ENCODE peak calls at places on chromosomes 12 and 14, in six cellular contexts. V, Q, K, H, L and O are unnamed samples.

GRCh38 chr12:40892528-40892927 is 200.3 kb downstream of the CNTN1 start:
- DNase-seq in V (no peak), Q (no peak), K (no peak), H (no peak), L (no peak), O (no peak)

GRCh38 chr12:57211791-57212700 is 4.5 kb upstream of the NXPH4 start:
- DNase-seq in V (no peak), Q (no peak), K (no peak), H (no peak), L (no peak), O (no peak)

GRCh38 chr14:37580146-37580545 is 14.9 kb downstream of the FOXA1 start:
- DNase-seq in V (no peak), Q (no peak), K (no peak), H (no peak), L (no peak), O (no peak)

GRCh38 chr12:96514328-96514727 is 25.0 kb downstream of the CFAP54 start:
- DNase-seq in V (no peak), Q (peak; percentile 62), K (no peak), H (no peak), L (no peak), O (no peak)

GRCh38 chr12:56266634-56267442 is at the start of gene COQ10A:
- DNase-seq in V (peak; percentile 92), Q (peak; percentile 48), K (peak; percentile 92), H (peak; percentile 96), L (peak; percentile 95), O (peak; percentile 83)

GRCh38 chr14:72651081-72651480 is 242.8 kb downstream of the DPF3 start:
- DNase-seq in V (no peak), Q (no peak), K (no peak), H (no peak), L (peak; percentile 22), O (no peak)

GRCh38 chr12:84186433-84186832 is 726.2 kb downstream of the SLC6A15 start:
- DNase-seq in V (no peak), Q (no peak), K (no peak), H (no peak), L (no peak), O (no peak)

GRCh38 chr14:80390911-80391310 is 179.6 kb upstream of the DIO2 start:
- DNase-seq in V (no peak), Q (no peak), K (no peak), H (peak; percentile 57), L (no peak), O (no peak)

GRCh38 chr12:117231750-117232149 is 41.5 kb upstream of the FBXO21 start:
- DNase-seq in V (peak; percentile 62), Q (no peak), K (peak; percentile 34), H (peak; percentile 49), L (peak; percentile 73), O (no peak)

GRCh38 chr12:42585175-42585845 is 4.2 kb downstream of the PRICKLE1 start:
- DNase-seq in V (no peak), Q (no peak), K (no peak), H (no peak), L (no peak), O (no peak)

GRCh38 chr12:532908-533565 is 73.3 kb downstream of the B4GALNT3 start:
- DNase-seq in V (no peak), Q (no peak), K (no peak), H (no peak), L (no peak), O (no peak)

GRCh38 chr14:79727900-79728299 is 483.4 kb downstream of the DIO2 start:
- DNase-seq in V (no peak), Q (no peak), K (no peak), H (no peak), L (no peak), O (no peak)

GRCh38 chr14:101463566-101464171 is 97.6 kb upstream of the DIO3 start:
- DNase-seq in V (no peak), Q (no peak), K (no peak), H (no peak), L (no peak), O (no peak)

GRCh38 chr12:47835831-47836155 is 16.1 kb upstream of the HDAC7 start:
- DNase-seq in V (no peak), Q (no peak), K (peak; percentile 69), H (peak; percentile 43), L (no peak), O (no peak)

GRCh38 chr14:72948481-72949138 is 22.3 kb downstream of the DCAF4 start:
- DNase-seq in V (peak; percentile 82), Q (peak; percentile 11), K (peak; percentile 60), H (peak; percentile 78), L (peak; percentile 87), O (peak; percentile 27)

GRCh38 chr12:23950775-23951391 is 1.4 kb upstream of the SOX5 start:
- DNase-seq in V (peak; percentile 12), Q (no peak), K (no peak), H (peak; percentile 7), L (peak; percentile 44), O (peak; percentile 66)

GRCh38 chr12:120738252-120739030 is 12.8 kb downstream of the ACADS start:
- DNase-seq in V (no peak), Q (no peak), K (no peak), H (no peak), L (no peak), O (no peak)

GRCh38 chr14:74619672-74620131 is 7.7 kb upstream of the LTBP2 start:
- DNase-seq in V (no peak), Q (no peak), K (peak; percentile 63), H (no peak), L (no peak), O (peak; percentile 63)

GRCh38 chr12:122891661-122892525 is 4.0 kb downstream of the VPS37B start:
- DNase-seq in V (no peak), Q (no peak), K (peak; percentile 33), H (peak; percentile 79), L (no peak), O (no peak)

GRCh38 chr12:76199808-76200207 is 115.3 kb upstream of the NAP1L1 start:
- DNase-seq in V (no peak), Q (no peak), K (peak; percentile 23), H (no peak), L (no peak), O (no peak)

GRCh38 chr12:72836184-72836583 is 564.0 kb downstream of the TRHDE start:
- DNase-seq in V (no peak), Q (no peak), K (no peak), H (no peak), L (no peak), O (no peak)

GRCh38 chr12:47828967-47829482 is 9.3 kb upstream of the HDAC7 start:
- DNase-seq in V (peak; percentile 58), Q (no peak), K (peak; percentile 91), H (peak; percentile 76), L (no peak), O (no peak)

GRCh38 chr14:58060898-58061297 is 91.1 kb downstream of the ARMH4 start:
- DNase-seq in V (no peak), Q (no peak), K (no peak), H (peak; percentile 56), L (no peak), O (no peak)

GRCh38 chr14:56720703-56721426 is 89.4 kb downstream of the OTX2 start:
- DNase-seq in V (no peak), Q (no peak), K (no peak), H (no peak), L (no peak), O (no peak)

GRCh38 chr12:109458086-109458485 is 19.0 kb downstream of the KCTD10 start:
- DNase-seq in V (no peak), Q (no peak), K (no peak), H (no peak), L (no peak), O (no peak)

GRCh38 chr14:20179218-20179617 is 11.5 kb upstream of the OR11G2 start:
- DNase-seq in V (no peak), Q (no peak), K (no peak), H (peak; percentile 1), L (no peak), O (no peak)

GRCh38 chr14:20184181-20184580 is 6.5 kb upstream of the OR11G2 start:
- DNase-seq in V (no peak), Q (no peak), K (no peak), H (no peak), L (no peak), O (no peak)

GRCh38 chr14:20177433-20177974 is 13.2 kb upstream of the OR11G2 start:
- DNase-seq in V (no peak), Q (no peak), K (peak; percentile 89), H (no peak), L (no peak), O (no peak)

GRCh38 chr14:20176330-20176729 is 14.4 kb upstream of the OR11G2 start:
- DNase-seq in V (no peak), Q (no peak), K (peak; percentile 41), H (no peak), L (no peak), O (no peak)

DNA sequence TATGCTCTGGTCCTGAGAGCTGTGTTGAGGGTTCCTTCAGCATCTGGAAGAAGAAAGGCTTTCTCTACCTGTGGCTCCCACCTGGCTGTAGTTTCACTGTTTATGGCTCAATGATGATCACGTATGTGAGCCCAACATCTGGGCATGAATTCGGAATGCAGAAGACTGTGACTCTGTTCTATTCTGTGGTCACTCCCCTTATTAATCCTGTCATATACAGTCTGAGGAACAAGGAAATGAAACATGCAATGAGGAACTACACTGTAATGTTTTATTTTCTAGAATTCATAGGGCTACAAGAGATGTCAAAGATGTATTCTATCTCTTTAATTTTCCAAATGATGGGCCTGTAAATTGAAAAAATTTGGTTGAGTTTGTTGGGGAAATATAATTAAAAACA is 10.8 kb upstream of the OR11G2 start:
- DNase-seq in V (no peak), Q (no peak), K (no peak), H (no peak), L (no peak), O (no peak)
- TF ChIP-seq CREB1 in V (no peak), Q (no peak), K (no peak), H (no peak), L (no peak), O (no peak)

GRCh38 chr14:95496690-95497241 is 19.7 kb downstream of the SYNE3 start:
- DNase-seq in V (no peak), Q (no peak), K (no peak), H (no peak), L (no peak), O (no peak)
- TF ChIP-seq CREB1 in V (no peak), Q (no peak), K (no peak), H (no peak), L (no peak), O (no peak)

GRCh38 chr12:132798836-132799235 is 29.8 kb downstream of the GOLGA3 start:
- DNase-seq in V (no peak), Q (no peak), K (no peak), H (no peak), L (no peak), O (no peak)

GRCh38 chr12:132804426-132804861 is 24.2 kb downstream of the GOLGA3 start:
- DNase-seq in V (peak; percentile 28), Q (no peak), K (peak; percentile 25), H (peak; percentile 21), L (no peak), O (no peak)

GRCh38 chr12:132803125-132803524 is 25.5 kb downstream of the GOLGA3 start:
- DNase-seq in V (no peak), Q (no peak), K (no peak), H (no peak), L (no peak), O (no peak)

GRCh38 chr12:132803883-132804282 is 24.8 kb downstream of the GOLGA3 start:
- DNase-seq in V (no peak), Q (no peak), K (no peak), H (no peak), L (no peak), O (no peak)

GRCh38 chr12:132801741-132802140 is 26.9 kb downstream of the GOLGA3 start:
- DNase-seq in V (no peak), Q (no peak), K (no peak), H (no peak), L (no peak), O (no peak)
- TF ChIP-seq CREB1 in V (no peak), Q (no peak), K (no peak), H (no peak), L (no peak), O (no peak)

GRCh38 chr14:105839425-105840265 is 313.3 kb downstream of the TMEM121 start:
- DNase-seq in V (no peak), Q (no peak), K (no peak), H (no peak), L (no peak), O (no peak)
- TF ChIP-seq CREB1 in V (no peak), Q (no peak), K (no peak), H (no peak), L (no peak), O (no peak)